ENCODE peak calls at places on chromosomes 1 and 21, in six cellular contexts. S is HL-60, B is epithelial cell of esophagus, R is left ventricle myocardium inferior, P is tibial nerve, G is transverse colon. M is an unnamed sample.

GRCh38 chr1:19445417-19446342 is 39.7 kb downstream of the CAPZB start:
- DNase-seq in B (no peak), P (no peak), S (no peak), G (no peak), R (peak), M (no peak)

GRCh38 chr1:93471911-93472310 is 24.0 kb downstream of the FNBP1L start:
- DNase-seq in P (no peak), R (no peak), B (no peak), S (no peak), G (no peak), M (no peak)

GRCh38 chr1:152047607-152047953 is 10.8 kb upstream of the S100A11 start:
- DNase-seq in R (no peak), P (no peak), G (no peak), S (no peak), B (peak), M (no peak)

GRCh38 chr1:156064615-156065014 is 3.7 kb downstream of the RAB25 start:
- DNase-seq in G (no peak), B (peak), P (no peak), R (no peak), S (no peak), M (no peak)

GRCh38 chr1:52601519-52601918 is 652 bp upstream of the GPX7 start:
- DNase-seq in G (no peak), P (no peak), B (no peak), R (no peak), S (no peak), M (no peak)

GRCh38 chr1:7389786-7390603 is 381.1 kb upstream of the VAMP3 start:
- DNase-seq in R (no peak), P (no peak), B (no peak), G (no peak), S (no peak), M (peak)

GRCh38 chr1:241598234-241598633 is 41.9 kb downstream of the CHML start:
- DNase-seq in R (no peak), P (no peak), B (no peak), S (no peak), G (no peak), M (no peak)

GRCh38 chr1:156994277-156994676 is 51.3 kb downstream of the ARHGEF11 start:
- DNase-seq in B (peak), S (no peak), R (no peak), G (no peak), P (no peak), M (no peak)

GRCh38 chr1:16716691-16717173 is 23.6 kb upstream of the RNU1-4 start:
- DNase-seq in R (no peak), G (no peak), B (peak), S (no peak), P (no peak), M (no peak)

GRCh38 chr1:156077430-156077760 is 4.9 kb downstream of the MEX3A start:
- DNase-seq in B (no peak), R (no peak), P (no peak), S (no peak), G (no peak), M (no peak)

GRCh38 chr1:164712131-164713031 is 153.4 kb downstream of the PBX1 start:
- DNase-seq in R (no peak), P (no peak), S (no peak), B (peak), G (peak), M (no peak)

GRCh38 chr1:51740652-51741051 is 123.8 kb downstream of the OSBPL9 start:
- DNase-seq in G (no peak), B (no peak), R (no peak), P (no peak), S (no peak), M (no peak)

GRCh38 chr1:2236695-2237677 is 8.9 kb downstream of the SKI start:
- DNase-seq in B (no peak), S (no peak), G (no peak), R (no peak), P (no peak), M (no peak)

GRCh38 chr1:164716992-164717703 is 158.2 kb downstream of the PBX1 start:
- DNase-seq in B (peak), S (peak), R (no peak), P (no peak), G (no peak), M (no peak)

GRCh38 chr1:216812966-216813365 is 89.7 kb upstream of the ESRRG start:
- DNase-seq in P (no peak), S (no peak), R (no peak), G (no peak), B (peak), M (no peak)

GRCh38 chr1:110616587-110616986 is 10.4 kb upstream of the KCNA2 start:
- DNase-seq in S (peak), P (no peak), G (no peak), B (peak), R (no peak), M (no peak)

GRCh38 chr1:30700528-30701265 is 22.7 kb downstream of the MATN1 start:
- DNase-seq in R (peak), B (peak), P (peak), G (peak), S (no peak), M (no peak)

GRCh38 chr1:165501351-165501974 is 42.3 kb upstream of the LRRC52 start:
- DNase-seq in S (no peak), R (no peak), G (no peak), P (no peak), B (peak), M (no peak)

GRCh38 chr1:59819566-59820438 is 5.1 kb downstream of the HOOK1 start:
- DNase-seq in S (no peak), B (peak), R (no peak), G (no peak), P (no peak), M (no peak)

GRCh38 chr1:59814901-59815825 is at the start of gene HOOK1:
- DNase-seq in R (no peak), B (peak), S (no peak), G (peak), P (no peak), M (peak)

GRCh38 chr1:59815892-59816291 is 1.1 kb downstream of the HOOK1 start:
- DNase-seq in B (peak), R (no peak), P (no peak), S (no peak), G (no peak), M (no peak)

GRCh38 chr1:59816318-59816878 is 1.6 kb downstream of the HOOK1 start:
- DNase-seq in P (no peak), G (no peak), B (no peak), R (no peak), S (no peak), M (no peak)

DNA sequence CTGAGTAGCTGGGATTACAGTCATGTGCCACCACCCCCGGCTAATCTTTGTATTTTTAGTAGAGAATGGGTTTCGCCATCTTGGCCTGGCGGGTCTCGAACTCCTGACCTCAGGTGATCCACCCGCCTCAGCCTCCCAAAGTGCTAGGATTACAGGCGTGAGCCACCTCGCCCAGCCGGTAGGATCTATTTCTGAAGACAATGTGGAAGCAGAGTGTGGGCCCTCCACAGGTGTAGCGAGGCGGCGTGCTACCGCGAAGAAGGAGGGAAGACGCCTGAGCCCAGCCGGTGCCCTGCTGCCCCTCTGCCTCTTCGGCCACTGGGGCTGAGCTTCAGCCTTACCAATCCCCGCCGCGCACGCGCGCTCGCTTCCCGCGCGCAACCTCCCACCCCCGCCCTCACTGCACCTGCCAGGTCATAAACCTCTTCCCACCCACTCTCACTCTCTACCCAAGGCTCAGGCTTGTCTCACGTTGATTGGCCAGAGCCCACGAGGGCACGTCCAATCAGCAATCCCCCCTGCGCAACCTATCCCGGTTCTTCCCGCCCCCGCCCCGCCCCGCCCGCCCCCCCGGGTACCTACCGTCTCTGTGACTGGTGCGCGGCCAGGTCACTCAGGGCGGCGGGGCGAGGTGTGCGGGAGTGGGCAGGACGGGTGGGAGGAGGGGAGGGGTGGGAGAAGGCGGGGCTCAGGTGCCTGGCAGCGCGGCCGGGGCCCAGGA is 409 bp upstream of the HOOK1 start:
- DNase-seq in S (no peak), B (peak), P (no peak), R (peak), G (peak), M (peak)
- TF ChIP-seq CTCF in S (no peak), B (peak), P (no peak), R (no peak), G (no peak), M (no peak)

GRCh38 chr1:234111458-234112142 is 207.1 kb downstream of the SLC35F3 start:
- DNase-seq in G (no peak), R (peak), P (no peak), B (peak), S (no peak), M (no peak)
- TF ChIP-seq CTCF in G (no peak), R (peak), P (no peak), B (peak), S (no peak), M (no peak)

DNA sequence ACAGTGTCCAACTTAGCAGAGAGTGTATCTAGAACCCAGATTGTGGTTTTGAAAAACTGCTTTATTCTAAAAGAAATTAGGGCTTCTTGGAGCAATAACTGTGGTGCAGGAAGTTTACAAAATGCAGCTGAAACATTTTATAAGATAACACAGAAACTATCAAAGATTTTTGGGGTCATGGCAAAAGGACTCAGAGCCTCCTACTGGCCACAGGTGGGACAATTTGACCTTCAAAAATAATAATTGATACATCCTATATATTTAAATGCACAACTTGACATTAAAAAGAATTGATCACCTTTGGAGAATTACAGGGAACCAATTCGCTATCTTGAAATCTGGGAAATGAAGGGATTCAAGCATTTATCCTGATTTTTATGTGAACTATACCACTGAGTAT is 235.2 kb downstream of the RPS6KC1 start:
- DNase-seq in B (no peak), P (no peak), R (no peak), S (no peak), G (no peak), M (no peak)
- TF ChIP-seq CTCF in B (no peak), P (no peak), R (peak), S (no peak), G (no peak), M (peak)

DNA sequence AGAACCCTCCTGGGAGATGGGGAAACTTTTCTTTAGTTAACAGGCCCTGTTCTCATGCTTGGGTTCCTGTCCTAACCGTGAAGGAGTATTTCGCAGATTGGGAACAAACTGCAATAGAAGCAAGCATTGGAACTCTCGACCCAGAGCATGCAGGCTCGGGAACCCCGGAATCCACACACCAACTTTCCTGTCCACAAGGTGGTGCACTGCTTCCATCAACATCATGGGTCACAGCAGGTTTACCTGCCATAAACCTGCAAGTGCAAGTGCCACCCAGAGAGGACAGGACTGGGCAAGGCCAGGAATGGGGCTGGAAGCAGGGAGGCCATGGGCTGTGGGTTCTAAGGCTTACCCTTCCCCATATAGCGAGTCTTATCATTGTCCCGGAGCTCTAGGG is 6.9 kb downstream of the ENO1 start:
- DNase-seq in G (peak), P (no peak), B (peak), R (no peak), S (no peak), M (no peak)
- TF ChIP-seq CTCF in G (peak), P (no peak), B (peak), R (peak), S (no peak), M (peak)

GRCh38 chr21:35400233-35400939 is 351.3 kb upstream of the RUNX1 start:
- DNase-seq in P (no peak), S (no peak), G (peak), B (peak), R (no peak), M (no peak)
- TF ChIP-seq CTCF in P (peak), S (no peak), G (peak), B (peak), R (peak), M (peak)

GRCh38 chr1:220013497-220013896 is 32.8 kb downstream of the EPRS1 start:
- DNase-seq in G (no peak), B (peak), R (no peak), S (no peak), P (no peak), M (no peak)

GRCh38 chr1:220011620-220012019 is 34.7 kb downstream of the EPRS1 start:
- DNase-seq in B (no peak), S (no peak), R (no peak), G (no peak), P (no peak), M (no peak)

GRCh38 chr1:220007438-220007837 is 38.9 kb downstream of the EPRS1 start:
- DNase-seq in P (no peak), B (no peak), G (no peak), S (no peak), R (no peak), M (no peak)

GRCh38 chr1:220012259-220012658 is 34.0 kb downstream of the EPRS1 start:
- DNase-seq in S (no peak), R (no peak), P (no peak), B (no peak), G (no peak), M (no peak)
- TF ChIP-seq CTCF in S (no peak), R (no peak), P (no peak), B (no peak), G (no peak), M (no peak)

DNA sequence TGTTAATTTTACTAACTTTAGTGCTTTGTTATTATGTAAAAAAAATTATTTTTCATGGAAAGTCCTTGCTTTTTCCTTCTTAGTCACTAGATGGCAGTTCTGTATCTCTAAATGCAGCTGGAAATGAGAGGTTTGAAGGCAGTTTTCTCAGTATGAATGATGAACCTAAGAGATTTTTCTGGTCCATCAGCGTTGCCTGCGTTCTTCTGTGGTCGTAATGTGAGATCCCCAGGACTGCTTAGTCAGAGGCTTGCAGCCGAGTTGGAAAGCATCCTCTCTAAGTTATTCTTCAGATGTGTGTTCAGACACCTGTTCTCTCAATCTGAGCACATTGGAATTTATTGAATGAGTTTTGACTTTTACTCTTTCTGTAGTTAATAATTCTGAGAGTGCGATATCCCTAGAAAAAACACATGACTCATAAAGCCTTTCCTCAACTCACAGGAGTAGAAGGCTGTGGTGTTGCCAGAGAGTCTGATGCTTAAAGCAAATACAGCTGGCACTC is 99.2 kb downstream of the FMN2 start:
- DNase-seq in G (peak), R (no peak), P (no peak), S (no peak), B (peak), M (no peak)
- TF ChIP-seq CTCF in G (peak), R (no peak), P (peak), S (no peak), B (peak), M (no peak)

GRCh38 chr21:45140346-45140940 is 66.1 kb downstream of the ADARB1 start:
- DNase-seq in R (peak), B (peak), S (peak), P (peak), G (peak), M (peak)
- TF ChIP-seq CTCF in R (peak), B (peak), S (peak), P (peak), G (peak), M (peak)